ENCODE peak calls at places on chromosomes 3 and 15, in four cellular contexts. D is colonic mucosa, L is lower lobe of right lung, P is tibial artery. Q is an unnamed sample.

GRCh38 chr3:107660316-107660976 is 137.7 kb downstream of the BBX start:
- DNase-seq in L (no peak), D (no peak), P (no peak), Q (no peak)

GRCh38 chr3:123093696-123094095 is 26.9 kb downstream of the PDIA5 start:
- DNase-seq in P (peak; percentile 9), L (no peak), D (no peak), Q (no peak)

GRCh38 chr15:84749111-84749991 is 959 bp downstream of the ZNF592 start:
- DNase-seq in P (peak; percentile 66), L (peak; percentile 54), D (peak; percentile 47), Q (peak; percentile 64)

GRCh38 chr3:72487078-72487765 is 361.0 kb downstream of the SHQ1 start:
- DNase-seq in L (peak; percentile 84), P (peak; percentile 90), D (peak; percentile 52), Q (no peak)

GRCh38 chr3:12578742-12579141 is 21.9 kb downstream of the MKRN2 start:
- DNase-seq in P (no peak), D (no peak), L (no peak), Q (no peak)

GRCh38 chr15:76197703-76198455 is 113.4 kb downstream of the ETFA start:
- DNase-seq in L (peak; percentile 37), D (peak; percentile 37), P (peak; percentile 53), Q (no peak)

GRCh38 chr3:192372001-192372400 is 355.3 kb downstream of the FGF12 start:
- DNase-seq in D (no peak), L (no peak), P (no peak), Q (no peak)

GRCh38 chr3:36774072-36774471 is 9.7 kb upstream of the DCLK3 start:
- DNase-seq in P (no peak), L (no peak), D (no peak), Q (no peak)

GRCh38 chr15:73985101-73985873 is 6.8 kb downstream of the STOML1 start:
- DNase-seq in P (no peak), L (no peak), D (no peak), Q (no peak)

GRCh38 chr15:57640935-57641682 is 49.4 kb downstream of the MYZAP start:
- DNase-seq in D (no peak), P (no peak), L (no peak), Q (no peak)

GRCh38 chr3:119184808-119185690 is 11.7 kb downstream of the UPK1B start:
- DNase-seq in L (no peak), P (no peak), D (no peak), Q (no peak)

GRCh38 chr3:120263792-120264191 is 21.2 kb downstream of the GPR156 start:
- DNase-seq in L (no peak), D (no peak), P (no peak), Q (no peak)

GRCh38 chr3:120468635-120469295 is 18.0 kb upstream of the FSTL1 start:
- DNase-seq in P (no peak), D (no peak), L (no peak), Q (no peak)

GRCh38 chr3:81451611-81452010 is 309.8 kb downstream of the GBE1 start:
- DNase-seq in D (no peak), P (no peak), L (no peak), Q (no peak)

GRCh38 chr15:41568350-41569017 is 9.5 kb downstream of the TYRO3 start:
- DNase-seq in D (no peak), P (no peak), L (no peak), Q (no peak)

GRCh38 chr15:96267463-96267862 is 63.0 kb upstream of the NR2F2 start:
- DNase-seq in P (no peak), D (no peak), L (no peak), Q (no peak)

GRCh38 chr3:127668906-127669305 is 3.8 kb upstream of the ABTB1 start:
- DNase-seq in P (peak; percentile 17), L (no peak), D (no peak), Q (no peak)

GRCh38 chr15:60905587-60905986 is 323.5 kb downstream of the RORA start:
- DNase-seq in P (no peak), L (no peak), D (no peak), Q (peak; percentile 11)

GRCh38 chr3:69499899-69500316 is 114.0 kb upstream of the FRMD4B start:
- DNase-seq in P (peak; percentile 82), L (peak; percentile 68), D (peak; percentile 18), Q (no peak)

GRCh38 chr3:197454014-197454413 is 101.8 kb downstream of the BDH1 start:
- DNase-seq in D (no peak), L (no peak), P (no peak), Q (no peak)

GRCh38 chr3:197458179-197458707 is 97.5 kb downstream of the BDH1 start:
- DNase-seq in D (peak; percentile 66), P (no peak), L (peak; percentile 54), Q (no peak)

GRCh38 chr3:197458906-197459470 is 96.8 kb downstream of the BDH1 start:
- DNase-seq in D (peak; percentile 66), P (no peak), L (no peak), Q (peak; percentile 9)

GRCh38 chr3:197460002-197460401 is 95.8 kb downstream of the BDH1 start:
- DNase-seq in P (no peak), L (no peak), D (no peak), Q (no peak)

DNA sequence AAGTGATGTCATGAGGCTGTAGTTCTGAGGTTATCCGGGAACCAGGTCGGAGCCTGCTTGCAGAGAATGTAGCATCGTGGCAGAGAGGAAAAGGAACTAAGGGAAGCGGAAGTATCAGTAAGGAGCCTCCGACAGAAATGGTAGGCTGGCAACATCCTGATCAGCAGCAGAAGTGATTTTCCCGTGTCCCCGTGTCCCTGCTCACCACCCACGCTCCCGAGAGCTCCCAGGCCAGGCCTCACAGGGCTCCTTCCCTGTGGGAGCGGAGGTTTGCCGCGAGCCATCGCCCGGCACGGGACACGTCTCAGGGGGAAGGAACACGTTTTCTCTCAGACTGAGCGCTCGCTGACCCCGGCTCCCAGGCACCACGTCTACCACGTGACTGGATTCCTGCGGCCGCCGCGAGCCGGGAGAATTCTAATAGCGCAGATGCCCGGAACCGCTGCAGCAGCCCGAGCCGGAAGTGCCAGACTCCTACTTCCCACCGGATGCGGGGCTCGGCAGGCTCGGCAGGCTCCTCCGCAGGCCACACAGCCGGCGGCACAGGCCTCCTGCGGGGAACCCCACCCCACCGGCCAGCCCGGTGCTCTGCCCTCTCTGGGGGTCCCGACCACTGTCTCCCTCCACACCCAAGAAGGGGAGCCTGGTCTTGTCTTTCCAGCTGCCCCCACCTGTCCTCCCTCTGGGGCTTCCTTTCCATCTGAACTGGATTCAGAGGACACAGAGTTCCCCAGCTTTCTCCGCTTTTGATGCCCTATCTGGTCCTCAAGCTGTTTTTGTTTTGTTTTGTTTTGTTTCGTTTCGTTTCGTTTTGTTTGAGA is 99.3 kb downstream of the BDH1 start:
- DNase-seq in L (peak; percentile 92), P (peak; percentile 86), D (peak; percentile 83), Q (peak; percentile 22)
- H3K4me3 ChIP-seq in L (peak overlapping the region; percentile 64), P (peak overlapping the region; percentile 51), D (peak overlapping the region; percentile 49), Q (peak overlapping the region; percentile 70)

DNA sequence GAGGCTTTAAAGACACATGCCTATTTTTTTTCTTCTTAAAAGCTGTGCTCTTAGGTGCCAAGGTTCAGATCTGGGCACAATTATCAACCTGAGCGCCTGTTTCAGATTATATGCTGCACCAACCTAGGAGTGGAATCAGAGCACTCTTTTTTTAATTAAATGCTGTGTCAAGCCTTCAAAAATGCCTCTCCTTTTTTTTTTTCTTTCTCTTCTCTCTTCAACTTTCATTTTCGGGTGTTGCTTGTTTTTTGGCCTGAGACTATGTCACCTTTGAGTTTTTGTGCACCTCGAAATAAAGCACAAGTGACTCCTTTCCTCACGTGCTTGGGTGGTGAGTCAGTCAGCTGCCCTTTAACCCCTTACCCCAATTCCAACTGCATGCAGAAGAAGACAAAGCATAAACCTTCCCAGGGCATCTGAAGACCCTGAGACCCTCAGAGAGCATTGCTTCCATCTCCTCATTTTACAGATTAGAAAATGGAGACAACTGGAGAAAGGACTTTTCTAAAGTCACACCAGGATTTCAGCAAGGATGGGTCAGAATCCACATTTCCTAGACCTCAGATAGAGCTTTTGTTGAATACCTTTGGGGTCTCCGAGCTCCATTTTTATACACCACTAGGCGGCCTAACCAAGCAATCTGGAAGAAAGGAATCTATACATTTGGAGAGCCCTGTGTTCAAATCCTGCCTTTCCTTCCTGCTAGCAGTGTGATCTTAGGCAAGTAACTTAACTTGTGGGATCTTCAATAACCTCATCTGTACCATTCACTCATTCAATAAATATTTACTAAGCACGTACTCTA is 631 bp upstream of the PRICKLE2 start:
- DNase-seq in L (no peak), D (no peak), P (no peak), Q (no peak)
- H3K4me1 ChIP-seq in L (peaks cover 44% of the 10 kb centered on the region), D (no peaks in the 10 kb centered on the region), P (peaks cover 27% of the 10 kb centered on the region), Q (no peaks in the 10 kb centered on the region)

GRCh38 chr3:99868438-99868723 is 50.7 kb downstream of the CMSS1 start:
- DNase-seq in L (no peak), D (no peak), P (no peak), Q (no peak)

GRCh38 chr3:99871231-99871898 is 53.7 kb downstream of the CMSS1 start:
- DNase-seq in D (no peak), P (no peak), L (no peak), Q (no peak)

GRCh38 chr3:99872633-99873254 is 55.1 kb downstream of the CMSS1 start:
- DNase-seq in P (no peak), L (no peak), D (no peak), Q (no peak)

GRCh38 chr3:99869621-99870020 is 52.0 kb downstream of the CMSS1 start:
- DNase-seq in P (no peak), D (no peak), L (no peak), Q (no peak)

GRCh38 chr3:99870712-99871111 is 53.0 kb downstream of the CMSS1 start:
- DNase-seq in D (no peak), P (no peak), L (no peak), Q (no peak)
- H3K27ac ChIP-seq in D (no peak overlapping the region), P (peak overlapping the region; percentile 97), L (peak overlapping the region; percentile 37), Q (no peak overlapping the region)

GRCh38 chr15:26771917-26772587 is 814 bp downstream of the GABRB3 start:
- DNase-seq in P (no peak), D (no peak), L (no peak), Q (no peak)

GRCh38 chr15:26773917-26774316 is 1.1 kb upstream of the GABRB3 start:
- DNase-seq in L (no peak), D (no peak), P (no peak), Q (no peak)

GRCh38 chr15:26773485-26773877 is 615 bp upstream of the GABRB3 start:
- DNase-seq in P (no peak), D (no peak), L (no peak), Q (no peak)

GRCh38 chr15:26771168-26771916 is 1.5 kb downstream of the GABRB3 start:
- DNase-seq in P (no peak), L (no peak), D (no peak), Q (no peak)

DNA sequence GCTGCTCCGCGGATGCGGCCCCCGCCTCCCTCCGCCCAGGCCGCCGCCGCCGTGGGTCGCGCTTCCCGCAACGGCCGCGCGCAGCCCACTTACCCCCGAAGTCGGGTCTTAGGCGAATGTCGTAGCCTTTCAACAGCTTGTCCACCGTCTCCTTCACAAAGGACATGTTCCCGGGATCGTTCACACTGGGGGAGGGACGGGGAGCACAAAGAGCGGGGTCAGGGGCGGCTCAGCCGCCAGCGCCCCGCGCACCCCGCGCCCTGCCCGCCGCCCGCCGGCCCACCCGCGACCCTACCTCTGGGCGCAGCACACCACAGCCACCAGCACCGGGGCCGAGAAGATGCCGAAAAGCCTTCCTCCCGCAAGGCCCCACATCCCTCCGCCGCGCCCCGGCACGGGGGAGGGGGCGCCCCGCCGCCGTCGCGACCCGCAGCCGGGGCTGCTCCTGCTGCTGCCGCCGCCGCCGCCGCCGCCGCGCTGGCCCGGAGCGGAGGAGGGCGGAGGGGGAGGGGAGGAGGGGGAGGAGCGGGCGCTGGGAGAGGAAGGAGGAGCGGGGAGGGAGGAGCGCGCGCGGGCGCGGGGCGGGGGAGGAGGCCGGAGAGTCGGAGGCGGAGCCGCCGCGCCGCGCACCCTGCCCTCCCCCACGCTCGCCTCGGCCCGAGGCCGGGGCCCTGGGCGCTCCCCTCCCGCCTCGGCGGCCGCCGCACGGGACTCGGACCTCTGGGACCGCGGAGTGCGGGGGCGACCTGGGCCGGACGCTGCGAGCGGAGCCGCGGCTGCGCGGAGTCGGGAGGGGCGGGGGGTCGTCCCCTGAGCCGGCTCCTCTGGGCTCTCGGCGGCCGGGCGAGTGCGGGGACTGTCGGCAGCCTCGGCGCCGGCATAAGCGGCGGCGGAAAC is at the start of gene GABRB3:
- DNase-seq in D (peak; percentile 25), L (peak; percentile 55), P (no peak), Q (no peak)
- H3K4me3 ChIP-seq in D (peak within 1 kb of the TSS; percentile 5), L (peak within 1 kb of the TSS; percentile 40), P (peak within 1 kb of the TSS; percentile 41), Q (no peak within 1 kb of the TSS)